ENCODE peak calls at places on chromosomes 6 and 20, in five cellular contexts. I is pons; C is stimulated activated CD8-positive, alpha-beta memory T cell treated with anti-CD3 and anti-CD28 coated beads, Interleukin-2, amount 100 ng/mL, for 48 hours; V is T-helper 9 cell; N is activated B cell treated with CpG ODN at 0.5 μM for 24 hours. P is an unnamed sample.

GRCh38 chr20:60313609-60314008 is 355.4 kb downstream of the CDH26 start:
- DNase-seq in N (no peak), C (no peak), V (no peak), I (no peak), P (no peak)

GRCh38 chr20:13701486-13701885 is 62.8 kb upstream of the TASP1 start:
- DNase-seq in C (no peak), N (no peak), V (no peak), I (no peak), P (no peak)

GRCh38 chr6:89564752-89565427 is 73.7 kb downstream of the LYRM2 start:
- DNase-seq in N (no peak), I (no peak), C (no peak), V (no peak), P (no peak)

GRCh38 chr20:50855498-50856474 is 60.9 kb downstream of the BCAS4 start:
- DNase-seq in V (no peak), C (no peak), N (no peak), I (no peak), P (no peak)

GRCh38 chr6:108653864-108654402 is 93.2 kb downstream of the FOXO3 start:
- DNase-seq in N (no peak), I (no peak), C (no peak), V (no peak), P (no peak)

GRCh38 chr6:7196019-7196402 is 88.2 kb downstream of the RREB1 start:
- DNase-seq in C (no peak), V (no peak), I (no peak), N (no peak), P (no peak)

GRCh38 chr20:48247961-48248360 is 462.7 kb upstream of the SULF2 start:
- DNase-seq in I (no peak), N (no peak), C (no peak), V (no peak), P (no peak)

GRCh38 chr6:119612871-119613515 is 263.4 kb upstream of the MAN1A1 start:
- DNase-seq in I (no peak), C (no peak), V (no peak), N (no peak), P (no peak)

GRCh38 chr6:21111399-21111725 is 482.2 kb upstream of the SOX4 start:
- DNase-seq in N (no peak), C (no peak), V (no peak), I (no peak), P (no peak)

GRCh38 chr6:88208736-88209135 is 42.6 kb upstream of the CNR1 start:
- DNase-seq in C (no peak), V (no peak), N (no peak), I (no peak), P (no peak)

GRCh38 chr6:18406955-18407738 is 20.0 kb downstream of the RNF144B start:
- DNase-seq in N (no peak), C (no peak), V (no peak), I (no peak), P (no peak)

GRCh38 chr6:40563111-40563510 is 24.1 kb downstream of the LRFN2 start:
- DNase-seq in C (no peak), N (no peak), V (no peak), I (no peak), P (no peak)

GRCh38 chr20:29452186-29452585 is 1805.3 kb upstream of the DEFB115 start:
- DNase-seq in N (no peak), I (no peak), C (no peak), V (no peak), P (no peak)

GRCh38 chr20:50295762-50296449 is 105.3 kb downstream of the CEBPB start:
- DNase-seq in I (no peak), V (no peak), C (no peak), N (no peak), P (no peak)

GRCh38 chr6:51574040-51574439 is 513.4 kb downstream of the PKHD1 start:
- DNase-seq in C (no peak), N (no peak), V (no peak), I (no peak), P (no peak)

GRCh38 chr20:63699466-63700198 is 3.2 kb downstream of the TNFRSF6B start:
- DNase-seq in C (no peak), I (no peak), V (no peak), N (no peak), P (no peak)

GRCh38 chr20:37386505-37387201 is 40.7 kb downstream of the SRC start:
- DNase-seq in C (no peak), V (no peak), I (no peak), N (no peak), P (no peak)